ENCODE peak calls at places on chromosomes 12 and 14, in ten cellular contexts. E is endothelial cell of umbilical vein, U is upper lobe of left lung, M is sigmoid colon, Q is GM12892, R is transverse colon, O is suprapubic skin, T is stomach, D is prostate gland, Z is HepG2. P is an unnamed sample.
A peak's percentile ranks its signal among the peaks of the same experiment; 100 is the strongest.

GRCh38 chr12:57832966-57833365 is 13.6 kb downstream of the CTDSP2 start:
- DNase-seq in E (no peak), U (peak; percentile 46), M (no peak), Q (no peak), R (no peak), O (no peak), T (no peak), D (no peak), Z (no peak), P (no peak)

GRCh38 chr12:1047898-1048660 is 57.1 kb downstream of the ERC1 start:
- DNase-seq in E (peak; percentile 47), U (no peak), M (no peak), Q (no peak), R (no peak), O (no peak), T (no peak), D (no peak), Z (no peak), P (no peak)

GRCh38 chr12:47551426-47551851 is 154.4 kb downstream of the RPAP3 start:
- DNase-seq in E (no peak), U (no peak), M (no peak), Q (no peak), R (no peak), O (no peak), T (no peak), D (no peak), Z (no peak), P (no peak)

GRCh38 chr12:130633771-130634170 is 82.3 kb downstream of the RIMBP2 start:
- DNase-seq in E (no peak), U (no peak), M (peak; percentile 59), Q (no peak), R (peak; percentile 46), O (peak; percentile 30), T (peak; percentile 29), D (peak; percentile 77), Z (no peak), P (no peak)

GRCh38 chr12:95784886-95785285 is 5.7 kb downstream of the NTN4 start:
- DNase-seq in E (no peak), U (no peak), M (no peak), Q (no peak), R (no peak), O (no peak), T (no peak), D (no peak), Z (no peak), P (no peak)

GRCh38 chr14:59630281-59630963 is 53.8 kb upstream of the CCDC175 start:
- DNase-seq in E (no peak), U (peak; percentile 82), M (no peak), Q (no peak), R (no peak), O (no peak), T (no peak), D (no peak), Z (no peak), P (no peak)

GRCh38 chr14:55843718-55844403 is 263.9 kb downstream of the KTN1 start:
- DNase-seq in E (peak; percentile 25), U (no peak), M (no peak), Q (no peak), R (no peak), O (no peak), T (no peak), D (no peak), Z (no peak), P (no peak)

GRCh38 chr12:96907681-96908163 is 665 bp downstream of the NEDD1 start:
- DNase-seq in E (peak; percentile 59), U (no peak), M (no peak), Q (no peak), R (peak; percentile 14), O (no peak), T (no peak), D (peak; percentile 15), Z (peak; percentile 15), P (no peak)

GRCh38 chr12:96185914-96186313 is 8.3 kb upstream of the ELK3 start:
- DNase-seq in E (no peak), U (no peak), M (no peak), Q (no peak), R (no peak), O (no peak), T (no peak), D (no peak), Z (no peak), P (no peak)

GRCh38 chr14:28635387-28635786 is 131.2 kb upstream of the FOXG1 start:
- DNase-seq in E (peak; percentile 34), U (no peak), M (no peak), Q (no peak), R (no peak), O (no peak), T (no peak), D (no peak), Z (peak; percentile 39), P (no peak)

GRCh38 chr14:103257211-103257962 is 76.7 kb upstream of the EIF5 start:
- DNase-seq in E (no peak), U (no peak), M (no peak), Q (no peak), R (no peak), O (no peak), T (no peak), D (no peak), Z (no peak), P (no peak)

GRCh38 chr14:102777711-102778615 is 714 bp downstream of the TRAF3 start:
- DNase-seq in E (no peak), U (peak; percentile 90), M (no peak), Q (no peak), R (peak; percentile 26), O (no peak), T (no peak), D (no peak), Z (no peak), P (no peak)

GRCh38 chr14:64639340-64639821 is 64.8 kb upstream of the PLEKHG3 start:
- DNase-seq in E (no peak), U (no peak), M (no peak), Q (no peak), R (no peak), O (peak; percentile 1), T (no peak), D (no peak), Z (no peak), P (no peak)

DNA sequence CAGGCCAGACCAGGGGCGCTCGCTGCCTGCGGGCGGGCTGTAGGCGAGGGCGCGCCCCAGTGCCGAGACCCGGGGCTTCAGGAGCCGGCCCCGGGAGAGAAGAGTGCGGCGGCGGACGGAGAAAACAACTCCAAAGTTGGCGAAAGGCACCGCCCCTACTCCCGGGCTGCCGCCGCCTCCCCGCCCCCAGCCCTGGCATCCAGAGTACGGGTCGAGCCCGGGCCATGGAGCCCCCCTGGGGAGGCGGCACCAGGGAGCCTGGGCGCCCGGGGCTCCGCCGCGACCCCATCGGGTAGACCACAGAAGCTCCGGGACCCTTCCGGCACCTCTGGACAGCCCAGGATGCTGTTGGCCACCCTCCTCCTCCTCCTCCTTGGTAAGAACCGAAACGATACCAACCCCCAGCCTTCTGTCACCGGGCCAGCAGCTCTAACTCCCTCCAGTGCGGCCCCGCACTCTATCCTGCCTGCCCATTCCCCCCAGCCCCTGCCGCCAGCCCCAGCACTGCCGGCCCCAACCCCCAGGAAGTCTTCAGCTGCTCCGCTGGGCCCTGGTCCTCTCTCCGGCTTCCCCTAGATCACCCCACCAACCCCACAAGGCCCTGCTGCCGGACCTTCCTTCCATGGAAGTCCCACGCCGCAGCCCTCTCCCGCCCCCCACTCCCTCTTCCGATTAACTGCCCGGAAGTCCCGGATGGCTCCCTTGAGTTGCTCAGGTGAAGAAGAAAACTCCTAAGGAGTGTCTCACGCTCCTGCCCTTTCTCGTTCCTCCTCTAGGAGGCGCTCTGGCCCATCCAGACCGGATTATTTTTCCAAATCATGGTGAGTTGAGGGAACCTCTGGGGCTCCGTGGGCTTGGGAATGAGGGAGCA is 657 bp downstream of the LRP10 start:
- DNase-seq in E (peak; percentile 87), U (no peak), M (peak; percentile 93), Q (no peak), R (peak; percentile 92), O (peak; percentile 91), T (peak; percentile 90), D (peak; percentile 89), Z (peak; percentile 84), P (peak; percentile 88)
- TF ChIP-seq POLR2A in E (peak; percentile 59), U (no peak), M (peak; percentile 7), Q (no peak), R (peak; percentile 23), O (no peak), T (no peak), D (peak; percentile 56), Z (no peak), P (no peak)

GRCh38 chr14:105415481-105416428 is 3.9 kb upstream of the MTA1 start:
- DNase-seq in E (no peak), U (peak; percentile 65), M (no peak), Q (no peak), R (no peak), O (no peak), T (no peak), D (no peak), Z (no peak), P (no peak)
- TF ChIP-seq POLR2AphosphoS5 in E (no peak), U (no peak), M (no peak), Q (no peak), R (no peak), O (no peak), T (no peak), D (no peak), Z (no peak), P (no peak)

GRCh38 chr12:120390540-120391120 is 21.7 kb upstream of the MSI1 start:
- DNase-seq in E (no peak), U (no peak), M (no peak), Q (no peak), R (no peak), O (no peak), T (no peak), D (no peak), Z (no peak), P (no peak)

GRCh38 chr12:120397827-120398563 is 29.0 kb upstream of the MSI1 start:
- DNase-seq in E (no peak), U (peak; percentile 76), M (no peak), Q (no peak), R (no peak), O (no peak), T (peak; percentile 35), D (peak; percentile 8), Z (no peak), P (no peak)

GRCh38 chr12:120388711-120389431 is 19.9 kb upstream of the MSI1 start:
- DNase-seq in E (no peak), U (peak; percentile 52), M (no peak), Q (no peak), R (no peak), O (no peak), T (no peak), D (no peak), Z (no peak), P (no peak)

GRCh38 chr12:120399531-120399930 is 30.6 kb upstream of the MSI1 start:
- DNase-seq in E (no peak), U (no peak), M (no peak), Q (no peak), R (no peak), O (no peak), T (no peak), D (no peak), Z (no peak), P (no peak)

GRCh38 chr12:120394483-120395367 is 25.8 kb upstream of the MSI1 start:
- DNase-seq in E (no peak), U (peak; percentile 67), M (no peak), Q (no peak), R (peak; percentile 70), O (no peak), T (peak; percentile 91), D (peak; percentile 87), Z (no peak), P (peak; percentile 89)
- TF ChIP-seq POLR2A in E (no peak), U (no peak), M (no peak), Q (no peak), R (peak; percentile 50), O (no peak), T (peak; percentile 21), D (peak; percentile 53), Z (no peak), P (peak; percentile 14)

GRCh38 chr12:65099182-65099581 is 21.9 kb downstream of the WIF1 start:
- DNase-seq in E (no peak), U (no peak), M (no peak), Q (no peak), R (no peak), O (no peak), T (no peak), D (no peak), Z (no peak), P (no peak)
- TF ChIP-seq POLR2AphosphoS5 in E (no peak), U (no peak), M (no peak), Q (no peak), R (no peak), O (no peak), T (no peak), D (no peak), Z (no peak), P (no peak)

P was measured in breast epithelium.